ENCODE peak calls at places on chromosomes 4 and X, in eight cellular contexts. Q is kidney epithelial cell, I is neural progenitor cell, V is cardiac fibroblast, W is lower leg skin, K is epithelial cell of esophagus, F is A549, P is tibial artery. S is an unnamed sample.

GRCh38 chr4:5891563-5892320 is 1.1 kb downstream of the CRMP1 start:
- DNase-seq in Q (no peak), I (peak), V (no peak), W (no peak), K (no peak), F (no peak), P (no peak), S (no peak)

GRCh38 chrX:3815896-3816664 is 102.6 kb upstream of the PRKX start:
- DNase-seq in Q (no peak), I (peak), V (peak), W (peak), K (peak), F (peak), P (peak), S (no peak)

GRCh38 chrX:139211568-139212182 is 318.9 kb upstream of the F9 start:
- DNase-seq in Q (no peak), I (peak), V (no peak), W (no peak), K (no peak), F (no peak), P (no peak), S (no peak)

GRCh38 chr4:110823251-110823650 is 200.4 kb upstream of the PITX2 start:
- DNase-seq in Q (peak), I (no peak), V (peak), W (no peak), K (peak), F (no peak), P (no peak), S (no peak)

GRCh38 chr4:4267981-4268380 is 20.0 kb upstream of the TMEM128 start:
- DNase-seq in Q (no peak), I (no peak), V (peak), W (no peak), K (peak), F (no peak), P (no peak), S (no peak)

GRCh38 chrX:103607385-103608304 is at the start of gene TCEAL3:
- DNase-seq in Q (no peak), I (peak), V (peak), W (peak), K (peak), F (no peak), P (peak), S (no peak)

GRCh38 chr4:6935961-6936360 is 26.3 kb downstream of the TBC1D14 start:
- DNase-seq in Q (no peak), I (no peak), V (no peak), W (no peak), K (no peak), F (no peak), P (no peak), S (no peak)

GRCh38 chr4:107153956-107154355 is 117.8 kb upstream of the DKK2 start:
- DNase-seq in Q (no peak), I (no peak), V (no peak), W (no peak), K (no peak), F (no peak), P (no peak), S (no peak)

GRCh38 chrX:124335598-124335997 is 3.1 kb downstream of the TEX13D start:
- DNase-seq in Q (no peak), I (no peak), V (no peak), W (no peak), K (no peak), F (no peak), P (no peak), S (no peak)

GRCh38 chrX:22650691-22651090 is 349.1 kb upstream of the DDX53 start:
- DNase-seq in Q (no peak), I (no peak), V (no peak), W (no peak), K (no peak), F (no peak), P (peak), S (no peak)

GRCh38 chr4:16202598-16202997 is 23.7 kb downstream of the TAPT1 start:
- DNase-seq in Q (no peak), I (no peak), V (no peak), W (no peak), K (peak), F (no peak), P (no peak), S (no peak)
- H3K4me3 ChIP-seq in Q (no peak), I (no peak), V (no peak), W (no peak), K (no peak), F (no peak), P (no peak), S (no peak)

GRCh38 chr4:122764071-122764807 is 31.7 kb downstream of the BBS12 start:
- DNase-seq in Q (no peak), I (no peak), V (peak), W (no peak), K (peak), F (no peak), P (no peak), S (no peak)
- H3K4me3 ChIP-seq in Q (no peak), I (no peak), V (no peak), W (no peak), K (no peak), F (peak), P (no peak), S (no peak)

DNA sequence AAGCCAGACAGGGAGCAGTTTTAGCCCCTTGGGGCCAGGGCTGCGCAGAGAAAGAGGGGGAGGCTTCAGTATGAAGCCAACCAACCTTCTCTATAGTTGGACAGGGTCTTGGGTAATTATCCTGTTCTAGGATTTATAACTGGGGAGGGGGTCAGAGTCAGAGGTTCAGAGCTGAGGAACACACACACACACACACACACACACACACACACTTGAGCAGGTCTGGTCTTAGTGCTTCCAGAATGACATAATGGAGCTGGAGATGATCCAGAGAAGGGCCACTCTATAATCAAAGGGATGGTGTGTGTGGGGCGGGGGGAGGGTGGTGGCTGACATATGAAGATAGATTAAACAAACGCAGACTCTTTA is 355 bp upstream of the TMEM255A start:
- DNase-seq in Q (no peak), I (no peak), V (no peak), W (no peak), K (no peak), F (no peak), P (no peak), S (no peak)
- H3K4me3 ChIP-seq in Q (no peak), I (peak), V (no peak), W (no peak), K (no peak), F (no peak), P (no peak), S (no peak)

DNA sequence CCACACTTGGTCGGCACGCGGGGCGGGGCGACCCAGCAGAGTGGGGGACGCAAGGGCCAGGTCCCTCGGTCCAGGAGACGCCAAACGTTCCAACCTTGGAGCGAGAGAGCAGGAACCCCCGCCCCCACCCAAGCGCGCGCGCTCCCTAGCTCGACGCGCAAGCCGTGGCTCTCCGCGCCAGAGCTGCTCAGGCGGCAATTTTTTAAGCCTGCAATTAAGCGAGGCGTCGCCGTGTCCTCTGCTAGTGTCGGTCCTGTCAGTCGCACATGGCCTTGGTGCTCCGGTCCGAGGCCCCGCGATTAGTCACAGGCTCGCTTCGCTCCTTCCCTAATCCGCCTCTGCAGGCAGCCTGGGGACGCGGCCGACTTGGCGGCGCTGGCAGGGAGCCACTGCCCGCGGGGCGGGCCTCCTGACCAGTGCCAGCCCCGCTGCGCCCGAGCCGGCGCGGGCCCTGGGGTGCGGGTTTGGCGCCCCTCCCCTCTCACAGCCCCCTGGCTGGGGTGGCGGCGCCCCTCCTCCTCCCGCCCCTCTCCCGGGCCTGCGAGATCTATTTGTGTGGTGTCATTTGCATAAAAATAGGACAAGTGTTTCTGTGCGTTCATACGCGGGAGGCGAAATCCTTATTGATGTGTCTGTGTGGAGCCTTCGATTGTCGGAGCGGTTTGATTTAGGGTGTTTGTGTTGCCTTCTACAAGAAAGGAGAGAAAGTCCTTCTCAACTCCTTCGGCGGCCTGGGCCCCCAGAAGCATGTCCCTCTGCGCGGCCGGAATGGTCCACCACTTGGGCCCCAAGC is 9.7 kb upstream of the BCOR start:
- DNase-seq in Q (no peak), I (peak), V (peak), W (peak), K (no peak), F (peak), P (peak), S (no peak)
- H3K4me3 ChIP-seq in Q (no peak), I (peak), V (no peak), W (no peak), K (no peak), F (peak), P (peak), S (no peak)